ENCODE peak calls at places on chromosomes 3 and 15, in eight cellular contexts. S is GM19239, W is epithelial cell of esophagus, M is Karpas-422, Y is caudate nucleus, Q is AG20443, Z is GM23338, O is COLO829. N is an unnamed sample.

GRCh38 chr15:77179541-77179998 is 108.7 kb upstream of the TSPAN3 start:
- DNase-seq in O (no peak), Z (no peak), M (no peak), Y (no peak), W (no peak), S (peak), Q (no peak), N (no peak)

GRCh38 chr3:155658006-155658405 is 86.9 kb downstream of the PLCH1 start:
- DNase-seq in W (no peak), Q (no peak), Y (no peak), M (no peak), S (no peak), O (no peak), Z (no peak), N (no peak)

GRCh38 chr3:194322701-194323174 is 28.4 kb downstream of the CPN2 start:
- DNase-seq in S (no peak), W (peak), Z (no peak), Y (no peak), M (no peak), Q (peak), O (peak), N (no peak)

GRCh38 chr3:159787191-159787590 is 201.4 kb upstream of the IL12A start:
- DNase-seq in O (no peak), Y (no peak), M (no peak), W (peak), S (no peak), Z (no peak), Q (peak), N (no peak)

GRCh38 chr15:83830381-83830780 is 176.5 kb downstream of the ADAMTSL3 start:
- DNase-seq in Y (no peak), O (no peak), W (no peak), S (no peak), Q (no peak), M (no peak), Z (no peak), N (no peak)

GRCh38 chr3:377158-377561 is 180.6 kb downstream of the CHL1 start:
- DNase-seq in Y (no peak), S (no peak), M (peak), W (peak), O (peak), Q (no peak), Z (peak), N (peak)

GRCh38 chr3:36700537-36701248 is 63.7 kb downstream of the DCLK3 start:
- DNase-seq in M (peak), O (peak), S (peak), Z (peak), Q (peak), W (peak), Y (no peak), N (peak)

GRCh38 chr15:41746802-41747201 is 27.5 kb upstream of the MAPKBP1 start:
- DNase-seq in O (no peak), Z (no peak), S (no peak), Y (no peak), Q (peak), W (peak), M (no peak), N (no peak)

GRCh38 chr15:99708563-99708962 is 24.7 kb downstream of the LYSMD4 start:
- DNase-seq in W (peak), S (no peak), O (peak), Y (no peak), M (no peak), Z (no peak), Q (peak), N (no peak)

GRCh38 chr3:17179381-17180205 is 294.8 kb downstream of the PLCL2 start:
- DNase-seq in Z (no peak), S (peak), W (no peak), O (no peak), Q (no peak), Y (no peak), M (peak), N (peak)

N was measured in OCI-LY7.